ENCODE peak calls at places on chromosomes 2 and 18, in six cellular contexts. L, I, E, V, N and B are unnamed samples.

GRCh38 chr2:97745474-97746172 is 32.2 kb downstream of the ZAP70 start:
- DNase-seq in E (no peak), N (no peak), V (peak; percentile 24), I (no peak), L (no peak), B (no peak)

GRCh38 chr2:169363570-169364150 is 1.3 kb upstream of the LRP2 start:
- DNase-seq in V (peak; percentile 32), N (no peak), L (no peak), I (peak; percentile 49), E (no peak), B (no peak)

GRCh38 chr18:77000527-77000926 is 132.1 kb downstream of the MBP start:
- DNase-seq in V (peak; percentile 32), N (no peak), I (peak; percentile 75), L (peak; percentile 23), E (no peak), B (no peak)

GRCh38 chr2:11903085-11903484 is 156.7 kb downstream of the LPIN1 start:
- DNase-seq in V (no peak), I (no peak), E (no peak), L (no peak), N (peak; percentile 41), B (no peak)

GRCh38 chr2:228644199-228644598 is 462.7 kb upstream of the SPHKAP start:
- DNase-seq in I (no peak), V (no peak), L (no peak), N (no peak), E (no peak), B (no peak)

GRCh38 chr18:44178476-44178875 is 502.2 kb upstream of the SETBP1 start:
- DNase-seq in N (no peak), E (no peak), I (no peak), V (no peak), L (no peak), B (no peak)

GRCh38 chr18:4399929-4400328 is 55.2 kb downstream of the DLGAP1 start:
- DNase-seq in N (no peak), V (no peak), E (no peak), I (no peak), L (no peak), B (no peak)

GRCh38 chr2:102277202-102277700 is 34.1 kb upstream of the IL1RL1 start:
- DNase-seq in N (no peak), I (no peak), L (no peak), V (no peak), E (no peak), B (no peak)

GRCh38 chr18:22167471-22168151 is 1.8 kb upstream of the GATA6 start:
- DNase-seq in N (no peak), I (no peak), E (no peak), L (no peak), V (no peak), B (peak; percentile 78)

GRCh38 chr2:171225302-171225980 is 64.7 kb upstream of the TLK1 start:
- DNase-seq in V (no peak), I (no peak), L (no peak), N (no peak), E (peak; percentile 94), B (peak; percentile 90)

GRCh38 chr2:50126845-50127244 is 905.1 kb downstream of the NRXN1 start:
- DNase-seq in V (no peak), L (peak; percentile 84), N (no peak), I (no peak), E (no peak), B (no peak)

GRCh38 chr2:188659656-188660406 is 314.3 kb upstream of the COL3A1 start:
- DNase-seq in E (no peak), V (no peak), N (no peak), I (no peak), L (no peak), B (peak; percentile 84)

GRCh38 chr2:81328968-81329367 is 1024.4 kb upstream of the LRRTM1 start:
- DNase-seq in E (no peak), I (no peak), V (no peak), L (no peak), N (no peak), B (no peak)

GRCh38 chr2:3040819-3041218 is 336.8 kb downstream of the EIPR1 start:
- DNase-seq in I (peak; percentile 59), L (no peak), E (no peak), V (no peak), N (no peak), B (no peak)

GRCh38 chr18:79479761-79480161 is 84.0 kb downstream of the NFATC1 start:
- DNase-seq in N (no peak), E (no peak), I (peak; percentile 40), V (no peak), L (no peak), B (no peak)

GRCh38 chr2:163345795-163346573 is 389.8 kb downstream of the FIGN start:
- DNase-seq in V (no peak), I (no peak), N (no peak), L (peak; percentile 48), E (no peak), B (peak; percentile 47)

GRCh38 chr18:63224574-63224973 is 95.0 kb downstream of the BCL2 start:
- DNase-seq in L (no peak), V (no peak), I (no peak), E (no peak), N (no peak), B (no peak)

GRCh38 chr2:5657216-5657615 is 35.0 kb upstream of the SOX11 start:
- DNase-seq in N (no peak), L (no peak), E (no peak), V (no peak), I (no peak), B (no peak)

GRCh38 chr2:176473177-176473576 is 203.9 kb downstream of the MTX2 start:
- DNase-seq in I (no peak), N (no peak), E (no peak), V (no peak), L (no peak), B (no peak)

GRCh38 chr2:70732736-70733427 is 35.1 kb downstream of the ADD2 start:
- DNase-seq in V (no peak), E (no peak), N (no peak), L (no peak), I (no peak), B (no peak)

GRCh38 chr2:24453379-24454073 is 37.5 kb upstream of the NCOA1 start:
- DNase-seq in L (no peak), E (no peak), V (no peak), N (no peak), I (no peak), B (no peak)

GRCh38 chr2:153165021-153165420 is 313.5 kb downstream of the RPRM start:
- DNase-seq in I (no peak), V (no peak), L (no peak), N (no peak), E (no peak), B (no peak)

GRCh38 chr18:34222396-34223163 is 2.1 kb downstream of the NOL4 start:
- DNase-seq in L (peak; percentile 84), V (no peak), I (peak; percentile 51), N (no peak), E (no peak), B (no peak)

GRCh38 chr2:75098856-75099255 is 100.5 kb downstream of the TACR1 start:
- DNase-seq in E (no peak), V (no peak), L (no peak), I (no peak), N (peak; percentile 28), B (no peak)

GRCh38 chr2:53103661-53104060 is 663.9 kb upstream of the CHAC2 start:
- DNase-seq in V (no peak), I (no peak), N (no peak), E (no peak), L (no peak), B (no peak)

GRCh38 chr18:9719421-9719981 is 11.4 kb downstream of the RAB31 start:
- DNase-seq in V (no peak), E (no peak), I (no peak), L (no peak), N (no peak), B (peak; percentile 92)

GRCh38 chr2:85106489-85107180 is 26.6 kb upstream of the TCF7L1 start:
- DNase-seq in I (no peak), N (no peak), E (no peak), V (no peak), L (no peak), B (peak; percentile 89)